ENCODE peak calls at places on chromosomes 3 and 15, in five cellular contexts. Y, R, O, B and U are unnamed samples.

GRCh38 chr3:69864751-69865150 is 125.5 kb downstream of the MITF start:
- DNase-seq in R (no peak), O (no peak), B (no peak), Y (no peak), U (no peak)

GRCh38 chr3:30644615-30645014 is 38.2 kb downstream of the TGFBR2 start:
- DNase-seq in Y (peak), O (peak), B (peak), R (no peak), U (no peak)

GRCh38 chr3:64129581-64129980 is 95.7 kb downstream of the PRICKLE2 start:
- DNase-seq in O (no peak), R (no peak), B (no peak), Y (no peak), U (no peak)

GRCh38 chr3:177589921-177590336 is 392.6 kb upstream of the TBL1XR1 start:
- DNase-seq in Y (peak), R (no peak), B (peak), O (peak), U (no peak)

GRCh38 chr3:196947860-196948441 is 5.6 kb upstream of the NCBP2 start:
- DNase-seq in O (no peak), Y (no peak), R (no peak), B (no peak), U (no peak)

GRCh38 chr3:143596957-143597642 is 251.2 kb downstream of the SLC9A9 start:
- DNase-seq in O (no peak), R (no peak), Y (no peak), B (no peak), U (no peak)

GRCh38 chr3:26312826-26313225 is 309.7 kb upstream of the LRRC3B start:
- DNase-seq in O (no peak), Y (no peak), B (no peak), R (peak), U (no peak)

GRCh38 chr3:197028711-197029510 is 706 bp downstream of the MELTF start:
- DNase-seq in Y (no peak), R (peak), O (no peak), B (peak), U (no peak)

GRCh38 chr3:13420051-13420816 is at the start of gene NUP210:
- DNase-seq in O (peak), R (no peak), Y (no peak), B (no peak), U (no peak)

GRCh38 chr3:16388850-16389411 is 123.9 kb downstream of the OXNAD1 start:
- DNase-seq in R (no peak), Y (peak), O (no peak), B (no peak), U (no peak)

GRCh38 chr15:93485922-93486327 is 396.9 kb upstream of the RGMA start:
- DNase-seq in O (peak), Y (no peak), B (no peak), R (no peak), U (no peak)

GRCh38 chr3:146218880-146219866 is 31.7 kb downstream of the PLSCR4 start:
- DNase-seq in R (peak), O (peak), Y (peak), B (peak), U (no peak)

GRCh38 chr3:30623375-30623774 is 17.0 kb downstream of the TGFBR2 start:
- DNase-seq in R (no peak), Y (peak), O (no peak), B (no peak), U (no peak)

GRCh38 chr15:74956648-74957300 is at the start of gene RPP25:
- DNase-seq in Y (peak), B (peak), O (peak), R (peak), U (peak)

GRCh38 chr3:100496711-100497261 is 4.4 kb downstream of the TMEM45A start:
- DNase-seq in Y (peak), B (no peak), R (no peak), O (no peak), U (no peak)

GRCh38 chr3:59581000-59581399 is 531.2 kb upstream of the CFAP20DC start:
- DNase-seq in R (no peak), O (no peak), Y (no peak), B (no peak), U (no peak)

GRCh38 chr15:57476533-57476975 is 100.2 kb downstream of the CGNL1 start:
- DNase-seq in O (no peak), B (no peak), Y (peak), R (no peak), U (no peak)

GRCh38 chr3:165446555-165446954 is 250.4 kb upstream of the SLITRK3 start:
- DNase-seq in Y (no peak), B (no peak), O (no peak), R (no peak), U (no peak)

GRCh38 chr15:37516628-37517027 is 416.3 kb upstream of the MEIS2 start:
- DNase-seq in Y (no peak), O (no peak), R (no peak), B (no peak), U (no peak)

GRCh38 chr3:191915717-191916116 is 454.8 kb downstream of the PYDC2 start:
- DNase-seq in Y (no peak), B (peak), O (no peak), R (no peak), U (no peak)

GRCh38 chr3:195921334-195921771 is 13.0 kb upstream of the TNK2 start:
- DNase-seq in Y (peak), B (peak), O (no peak), R (peak), U (no peak)

GRCh38 chr3:188947983-188948657 is 223.7 kb upstream of the TPRG1 start:
- DNase-seq in O (peak), Y (peak), B (peak), R (peak), U (peak)

GRCh38 chr3:4748701-4749378 is 230.4 kb upstream of the BHLHE40 start:
- DNase-seq in O (no peak), Y (no peak), B (no peak), R (no peak), U (no peak)

GRCh38 chr3:31997500-31997899 is 15.9 kb downstream of the ZNF860 start:
- DNase-seq in R (no peak), B (no peak), O (no peak), Y (no peak), U (no peak)

GRCh38 chr15:75452968-75453702 is 1.6 kb upstream of the SIN3A start:
- DNase-seq in R (peak), B (peak), Y (peak), O (peak), U (no peak)

GRCh38 chr15:66294157-66294931 is 976 bp downstream of the DIS3L start:
- DNase-seq in O (peak), B (peak), R (no peak), Y (peak), U (no peak)

GRCh38 chr3:69129531-69129930 is 7.1 kb upstream of the LMOD3 start:
- DNase-seq in R (no peak), B (no peak), Y (peak), O (no peak), U (no peak)

GRCh38 chr3:189766416-189766815 is 135.2 kb downstream of the TP63 start:
- DNase-seq in O (no peak), B (no peak), R (no peak), Y (peak), U (no peak)

GRCh38 chr3:111794701-111795100 is 64.4 kb upstream of the PHLDB2 start:
- DNase-seq in B (no peak), R (no peak), Y (peak), O (no peak), U (no peak)

GRCh38 chr15:74320358-74321247 is 46.8 kb downstream of the CYP11A1 start:
- DNase-seq in B (peak), O (peak), R (peak), Y (peak), U (no peak)

GRCh38 chr3:188396251-188396650 is 242.3 kb downstream of the LPP start:
- DNase-seq in Y (no peak), B (no peak), O (no peak), R (no peak), U (no peak)

GRCh38 chr15:82047493-82048446 is 2.0 kb upstream of the MEX3B start:
- DNase-seq in Y (peak), R (no peak), B (no peak), O (peak), U (no peak)

GRCh38 chr15:33859992-33860545 is 108.2 kb upstream of the CHRM5 start:
- DNase-seq in B (no peak), O (no peak), Y (no peak), R (no peak), U (no peak)

GRCh38 chr3:169268942-169269460 is 394.5 kb downstream of the MECOM start:
- DNase-seq in Y (no peak), B (no peak), O (no peak), R (no peak), U (no peak)

GRCh38 chr3:58333206-58334012 is 717 bp downstream of the PXK start:
- DNase-seq in Y (peak), B (no peak), R (peak), O (peak), U (no peak)

GRCh38 chr3:48614044-48614443 is 4.6 kb upstream of the UQCRC1 start:
- DNase-seq in B (no peak), R (no peak), O (no peak), Y (peak), U (no peak)